ENCODE peak calls at places on chromosomes 2 and 18, in ten cellular contexts. M, K, L, T, B, A, V, R, J and G are unnamed samples.

GRCh38 chr18:12820526-12820925 is 63.5 kb downstream of the PTPN2 start:
- DNase-seq in K (no peak), J (no peak), T (no peak), L (no peak), R (no peak), A (no peak), M (no peak), B (no peak), V (no peak), G (no peak)

GRCh38 chr2:126911111-126911796 is 12.6 kb downstream of the TEX51 start:
- DNase-seq in T (no peak), M (no peak), A (no peak), B (no peak), J (no peak), K (no peak), V (no peak), R (no peak), L (no peak), G (no peak)

GRCh38 chr2:25558262-25558661 is 115.1 kb downstream of the DTNB start:
- DNase-seq in L (no peak), T (no peak), V (peak; percentile 62), A (no peak), J (no peak), M (no peak), R (peak; percentile 84), B (no peak), K (no peak), G (no peak)

GRCh38 chr18:39561136-39561535 is 1995.5 kb upstream of the CELF4 start:
- DNase-seq in T (no peak), B (no peak), R (no peak), A (no peak), J (no peak), V (no peak), M (no peak), K (no peak), L (no peak), G (no peak)

GRCh38 chr2:229956491-229956890 is 34.2 kb downstream of the FBXO36 start:
- DNase-seq in A (no peak), J (no peak), T (no peak), K (no peak), M (no peak), B (no peak), V (no peak), R (no peak), L (no peak), G (no peak)

GRCh38 chr2:63790913-63791312 is 50.8 kb upstream of the UGP2 start:
- DNase-seq in L (no peak), B (peak; percentile 47), T (no peak), M (no peak), A (no peak), K (no peak), R (no peak), V (peak; percentile 77), J (no peak), G (no peak)

GRCh38 chr2:235027558-235028214 is 75.9 kb downstream of the SH3BP4 start:
- DNase-seq in T (no peak), A (no peak), B (peak; percentile 92), M (no peak), R (no peak), V (peak; percentile 86), K (no peak), L (no peak), J (peak; percentile 36), G (no peak)

GRCh38 chr2:236785611-236786057 is 216.0 kb downstream of the ACKR3 start:
- DNase-seq in M (no peak), J (no peak), V (no peak), K (no peak), A (no peak), T (no peak), B (no peak), R (no peak), L (no peak), G (no peak)

GRCh38 chr18:42028232-42028832 is 73.3 kb downstream of the PIK3C3 start:
- DNase-seq in R (peak; percentile 17), L (no peak), A (no peak), J (peak; percentile 16), K (no peak), M (peak; percentile 55), T (no peak), B (no peak), V (peak; percentile 29), G (no peak)

GRCh38 chr2:42975358-42975717 is 183.0 kb upstream of the HAAO start:
- DNase-seq in B (no peak), J (no peak), R (no peak), A (no peak), M (peak; percentile 64), L (no peak), K (no peak), T (no peak), V (no peak), G (peak; percentile 74)
- H3K4me3 ChIP-seq in B (no peak overlapping the region), J (peak overlapping the region; percentile 58), R (peak overlapping the region; percentile 22), A (no peak overlapping the region), M (peak overlapping the region; percentile 51), L (peak overlapping the region; percentile 16), K (peak overlapping the region; percentile 43), T (peak overlapping the region; percentile 35), V (peak overlapping the region; percentile 69), G (peak overlapping the region; percentile 53)

GRCh38 chr2:134120718-134121630 is 132.9 kb upstream of the MGAT5 start:
- DNase-seq in K (peak; percentile 80), R (peak; percentile 55), M (peak; percentile 81), L (peak; percentile 67), J (peak; percentile 39), A (peak; percentile 83), V (peak; percentile 52), B (no peak), T (peak; percentile 73), G (peak; percentile 90)

GRCh38 chr2:134122610-134123009 is 131.3 kb upstream of the MGAT5 start:
- DNase-seq in A (no peak), T (no peak), K (no peak), L (no peak), J (no peak), M (peak; percentile 64), B (no peak), V (peak; percentile 18), R (no peak), G (no peak)

GRCh38 chr2:134127496-134127895 is 126.4 kb upstream of the MGAT5 start:
- DNase-seq in A (no peak), J (no peak), T (no peak), K (no peak), L (no peak), V (no peak), M (no peak), B (no peak), R (no peak), G (no peak)

GRCh38 chr2:134120160-134120717 is 133.6 kb upstream of the MGAT5 start:
- DNase-seq in J (no peak), A (peak; percentile 68), V (no peak), T (peak; percentile 64), M (peak; percentile 48), K (no peak), R (no peak), L (no peak), B (no peak), G (peak; percentile 78)

DNA sequence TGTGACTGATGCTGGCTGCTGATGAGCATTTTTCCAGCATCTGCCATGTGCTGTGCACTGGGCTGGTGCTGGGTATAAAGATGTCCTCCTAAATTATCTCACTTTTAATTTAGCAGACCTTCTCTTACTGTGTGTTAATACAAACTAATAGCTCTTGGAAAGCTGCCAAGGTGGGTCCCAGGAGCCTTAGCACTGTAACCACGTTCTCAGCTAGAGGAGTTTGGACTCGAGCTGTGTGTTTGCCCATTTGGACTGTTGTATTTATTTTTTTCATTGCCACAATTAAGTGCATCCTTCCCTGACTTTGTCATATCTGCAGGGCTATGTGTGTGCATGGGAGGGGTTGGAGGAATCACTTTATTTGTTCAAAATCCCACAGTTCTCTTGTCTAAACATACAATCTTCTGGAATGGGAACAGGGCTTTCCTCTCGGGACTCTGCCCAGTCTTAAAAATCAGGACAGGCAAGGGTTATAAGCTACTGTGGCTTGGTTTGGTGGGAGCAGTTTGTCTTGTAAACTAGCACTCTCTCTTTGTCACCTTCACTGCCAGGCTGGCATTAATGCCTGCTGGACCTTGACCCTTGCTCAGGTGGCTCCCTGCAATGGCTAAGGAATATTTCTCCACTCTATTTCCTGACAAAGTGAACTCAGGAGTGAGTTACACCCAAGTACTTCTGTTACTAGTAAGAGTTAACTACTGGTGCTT is 129.7 kb upstream of the MGAT5 start:
- DNase-seq in T (no peak), L (peak; percentile 72), V (no peak), A (no peak), J (peak; percentile 52), B (no peak), R (no peak), M (no peak), K (no peak), G (no peak)
- H3K4me1 ChIP-seq in T (peaks cover 14% of the 10 kb centered on the region), L (peaks cover 11% of the 10 kb centered on the region), V (peaks cover 12% of the 10 kb centered on the region), A (peaks cover 54% of the 10 kb centered on the region), J (peaks cover 4% of the 10 kb centered on the region), B (peaks cover 4% of the 10 kb centered on the region), R (peaks cover 25% of the 10 kb centered on the region), M (peaks cover 36% of the 10 kb centered on the region), K (peaks cover 82% of the 10 kb centered on the region), G (no peaks in the 10 kb centered on the region)

DNA sequence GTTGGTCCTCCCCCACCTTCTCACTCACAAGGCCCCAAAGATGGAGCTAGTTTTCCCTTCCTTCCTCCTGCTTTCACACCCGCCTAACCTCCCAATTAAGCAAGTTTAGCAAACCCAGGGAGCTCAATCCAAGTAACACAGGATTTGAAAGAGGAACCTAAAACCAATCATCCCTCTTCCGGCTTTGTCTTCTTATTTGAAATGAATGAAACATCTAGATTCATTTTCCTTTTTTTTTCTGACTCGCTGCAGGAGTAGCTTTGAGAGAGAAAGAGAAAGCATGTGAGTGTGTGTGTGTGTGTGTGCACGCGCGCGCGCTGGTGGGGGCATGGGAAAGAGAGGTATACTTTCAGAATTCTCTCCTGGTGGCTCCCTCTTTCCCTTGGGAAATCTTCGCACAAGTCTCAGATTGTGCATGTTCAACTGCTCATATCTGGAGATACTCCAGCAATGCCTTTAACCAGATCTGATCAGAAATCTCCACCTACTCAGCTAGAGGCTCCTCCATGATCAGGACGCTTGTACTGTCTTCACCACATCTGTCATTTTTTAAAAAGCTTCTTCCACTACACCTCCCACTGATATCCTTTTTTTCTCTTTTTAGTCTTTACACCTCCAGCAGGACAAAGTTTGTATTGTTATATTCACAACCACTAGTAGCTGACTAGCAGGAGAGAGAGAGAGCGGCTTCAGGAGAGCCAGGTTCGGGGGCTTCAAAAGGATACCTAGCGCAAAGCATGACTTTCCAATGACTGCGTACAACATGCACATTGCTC is 1.6 kb downstream of the SLC8A1 start:
- DNase-seq in T (peak; percentile 22), M (peak; percentile 20), R (no peak), K (peak; percentile 53), B (no peak), L (no peak), A (no peak), J (peak; percentile 46), V (peak; percentile 14), G (peak; percentile 58)
- H3K4me3 ChIP-seq in T (peak overlapping the region; percentile 59), M (peak overlapping the region; percentile 77), R (no peak overlapping the region), K (peak overlapping the region; percentile 64), B (peak overlapping the region; percentile 65), L (peak overlapping the region; percentile 42), A (no peak overlapping the region), J (peak overlapping the region; percentile 68), V (peak overlapping the region; percentile 69), G (peak overlapping the region; percentile 62)

GRCh38 chr2:54610700-54611099 is 112.8 kb upstream of the EML6 start:
- DNase-seq in V (no peak), A (no peak), B (no peak), L (no peak), R (no peak), J (no peak), T (no peak), K (no peak), M (no peak), G (no peak)
- H3K4me1 ChIP-seq in V (peaks cover 28% of the 10 kb centered on the region), A (peaks cover 6% of the 10 kb centered on the region), B (peaks cover 18% of the 10 kb centered on the region), L (no peaks in the 10 kb centered on the region), R (no peaks in the 10 kb centered on the region), J (no peaks in the 10 kb centered on the region), T (peaks cover 14% of the 10 kb centered on the region), K (peaks cover 58% of the 10 kb centered on the region), M (peaks cover 36% of the 10 kb centered on the region), G (peaks cover 7% of the 10 kb centered on the region)